ENCODE peak calls at places on chromosomes 12 and 14, in nine cellular contexts. B is ascending aorta, U is heart left ventricle, F is stomach, S is colonic mucosa, Z is cardiac muscle cell, T is AG04450, L is brain microvascular endothelial cell, H is testis. A is an unnamed sample.

GRCh38 chr14:99174920-99175319 is 97.1 kb downstream of the BCL11B start:
- DNase-seq in B (no peak), U (no peak), F (peak), S (no peak), Z (no peak), T (no peak), L (no peak), H (no peak), A (no peak)

GRCh38 chr14:26849514-26849913 is 251.7 kb upstream of the NOVA1 start:
- DNase-seq in B (no peak), U (no peak), F (no peak), S (no peak), Z (no peak), T (no peak), L (no peak), H (no peak), A (no peak)

GRCh38 chr12:54012631-54013398 is 4.0 kb downstream of the HOXC8 start:
- DNase-seq in B (no peak), U (no peak), F (no peak), S (no peak), Z (no peak), T (no peak), L (no peak), H (no peak), A (no peak)

GRCh38 chr14:35386673-35387125 is 17.9 kb downstream of the NFKBIA start:
- DNase-seq in B (no peak), U (no peak), F (no peak), S (no peak), Z (no peak), T (no peak), L (no peak), H (peak), A (no peak)

GRCh38 chr12:76569685-76570604 is 10.4 kb upstream of the OSBPL8 start:
- DNase-seq in B (no peak), U (no peak), F (no peak), S (no peak), Z (no peak), T (no peak), L (no peak), H (no peak), A (no peak)

GRCh38 chr12:121050725-121051124 is 11.7 kb upstream of the OASL start:
- DNase-seq in B (no peak), U (no peak), F (no peak), S (no peak), Z (no peak), T (no peak), L (peak), H (no peak), A (no peak)

GRCh38 chr12:113130457-113131135 is 5.0 kb downstream of the RASAL1 start:
- DNase-seq in B (no peak), U (no peak), F (no peak), S (no peak), Z (no peak), T (no peak), L (no peak), H (peak), A (peak)

GRCh38 chr14:102530828-102531478 is 21.4 kb upstream of the ANKRD9 start:
- DNase-seq in B (no peak), U (no peak), F (no peak), S (no peak), Z (no peak), T (no peak), L (no peak), H (no peak), A (no peak)

GRCh38 chr14:58605465-58605864 is 32.3 kb upstream of the DACT1 start:
- DNase-seq in B (no peak), U (no peak), F (no peak), S (no peak), Z (no peak), T (no peak), L (no peak), H (no peak), A (no peak)

GRCh38 chr12:50615534-50616296 is 110.9 kb downstream of the DIP2B start:
- DNase-seq in B (no peak), U (no peak), F (no peak), S (no peak), Z (no peak), T (no peak), L (no peak), H (no peak), A (no peak)

GRCh38 chr12:104758771-104759170 is 199.3 kb downstream of the SLC41A2 start:
- DNase-seq in B (no peak), U (no peak), F (no peak), S (no peak), Z (no peak), T (no peak), L (no peak), H (no peak), A (no peak)

GRCh38 chr12:125151284-125151683 is 86.0 kb downstream of the AACS start:
- DNase-seq in B (no peak), U (no peak), F (no peak), S (no peak), Z (no peak), T (no peak), L (no peak), H (peak), A (no peak)

GRCh38 chr14:88698651-88699050 is 94.1 kb downstream of the EML5 start:
- DNase-seq in B (no peak), U (no peak), F (no peak), S (no peak), Z (no peak), T (no peak), L (no peak), H (no peak), A (no peak)

GRCh38 chr14:32201196-32201815 is 539 bp upstream of the RNU6-7 start:
- DNase-seq in B (peak), U (peak), F (peak), S (peak), Z (peak), T (no peak), L (peak), H (peak), A (peak)

GRCh38 chr14:21672116-21672515 is 1.5 kb downstream of the OR4E1 start:
- DNase-seq in B (no peak), U (no peak), F (no peak), S (no peak), Z (peak), T (no peak), L (peak), H (no peak), A (no peak)

GRCh38 chr12:23472329-23472971 is 477.0 kb downstream of the SOX5 start:
- DNase-seq in B (no peak), U (no peak), F (no peak), S (no peak), Z (no peak), T (no peak), L (no peak), H (no peak), A (peak)

GRCh38 chr12:9223830-9224229 is 15.6 kb upstream of the PZP start:
- DNase-seq in B (no peak), U (no peak), F (no peak), S (no peak), Z (no peak), T (no peak), L (no peak), H (no peak), A (no peak)

GRCh38 chr12:81530352-81530751 is 228.8 kb downstream of the PPFIA2 start:
- DNase-seq in B (no peak), U (no peak), F (no peak), S (no peak), Z (no peak), T (no peak), L (no peak), H (no peak), A (no peak)

GRCh38 chr14:58059121-58059520 is 92.9 kb downstream of the ARMH4 start:
- DNase-seq in B (no peak), U (no peak), F (no peak), S (no peak), Z (no peak), T (no peak), L (no peak), H (no peak), A (no peak)

GRCh38 chr12:55720894-55721444 is 776 bp downstream of the RDH5 start:
- DNase-seq in B (peak), U (peak), F (peak), S (peak), Z (peak), T (peak), L (peak), H (peak), A (peak)

GRCh38 chr12:25421651-25422150 is 131.4 kb downstream of the LMNTD1 start:
- DNase-seq in B (no peak), U (no peak), F (no peak), S (no peak), Z (no peak), T (no peak), L (no peak), H (no peak), A (no peak)

GRCh38 chr12:16349132-16349463 is 1.7 kb downstream of the MGST1 start:
- DNase-seq in B (no peak), U (peak), F (peak), S (peak), Z (peak), T (peak), L (peak), H (peak), A (peak)

GRCh38 chr14:101808020-101808641 is 46.6 kb downstream of the PPP2R5C start:
- DNase-seq in B (no peak), U (no peak), F (no peak), S (no peak), Z (no peak), T (no peak), L (no peak), H (peak), A (no peak)

GRCh38 chr12:57087689-57088441 is 1.0 kb upstream of the NAB2 start:
- DNase-seq in B (peak), U (peak), F (peak), S (peak), Z (peak), T (peak), L (peak), H (peak), A (peak)

GRCh38 chr14:94136575-94137331 is 7.3 kb upstream of the IFI27L2 start:
- DNase-seq in B (peak), U (peak), F (peak), S (peak), Z (peak), T (peak), L (peak), H (peak), A (peak)

GRCh38 chr12:69405466-69405865 is 45.9 kb downstream of the YEATS4 start:
- DNase-seq in B (no peak), U (no peak), F (no peak), S (no peak), Z (peak), T (peak), L (peak), H (no peak), A (no peak)

GRCh38 chr14:38257500-38257899 is 1.6 kb upstream of the CLEC14A start:
- DNase-seq in B (no peak), U (no peak), F (no peak), S (no peak), Z (peak), T (no peak), L (no peak), H (no peak), A (no peak)

GRCh38 chr14:38255673-38256357 is at the start of gene CLEC14A:
- DNase-seq in B (no peak), U (peak), F (no peak), S (peak), Z (no peak), T (no peak), L (no peak), H (peak), A (peak)

GRCh38 chr14:38254565-38255407 is 1.1 kb downstream of the CLEC14A start:
- DNase-seq in B (no peak), U (peak), F (peak), S (no peak), Z (peak), T (no peak), L (no peak), H (no peak), A (no peak)

GRCh38 chr14:38256358-38256840 is 506 bp upstream of the CLEC14A start:
- DNase-seq in B (no peak), U (peak), F (no peak), S (no peak), Z (peak), T (no peak), L (peak), H (no peak), A (no peak)

GRCh38 chr14:38255408-38255672 is 553 bp downstream of the CLEC14A start:
- DNase-seq in B (no peak), U (no peak), F (no peak), S (peak), Z (peak), T (no peak), L (no peak), H (peak), A (peak)
- TF ChIP-seq CTCF in B (no peak), U (no peak), F (no peak), S (no peak), Z (no peak), T (no peak), L (no peak), H (no peak), A (no peak)

GRCh38 chr14:38045461-38045860 is 162.2 kb upstream of the SSTR1 start:
- DNase-seq in B (no peak), U (no peak), F (no peak), S (no peak), Z (no peak), T (no peak), L (no peak), H (no peak), A (no peak)

GRCh38 chr14:38044710-38045109 is 163.0 kb upstream of the SSTR1 start:
- DNase-seq in B (no peak), U (no peak), F (no peak), S (no peak), Z (no peak), T (no peak), L (no peak), H (no peak), A (no peak)

GRCh38 chr14:38042356-38042755 is 165.3 kb upstream of the SSTR1 start:
- DNase-seq in B (no peak), U (no peak), F (no peak), S (no peak), Z (peak), T (no peak), L (peak), H (no peak), A (no peak)

GRCh38 chr14:38047518-38047917 is 160.2 kb upstream of the SSTR1 start:
- DNase-seq in B (no peak), U (no peak), F (peak), S (no peak), Z (no peak), T (no peak), L (no peak), H (no peak), A (no peak)
- H3K27ac ChIP-seq in B (no peak), U (no peak), F (no peak), S (no peak), Z (no peak), T (no peak), L (no peak), H (no peak), A (no peak)

GRCh38 chr12:38053655-38054464 is 262.7 kb upstream of the ALG10B start:
- DNase-seq in B (no peak), U (no peak), F (peak), S (peak), Z (no peak), T (no peak), L (no peak), H (peak), A (peak)
- TF ChIP-seq CTCF in B (no peak), U (no peak), F (peak), S (peak), Z (no peak), T (no peak), L (no peak), H (no peak), A (peak)

DNA sequence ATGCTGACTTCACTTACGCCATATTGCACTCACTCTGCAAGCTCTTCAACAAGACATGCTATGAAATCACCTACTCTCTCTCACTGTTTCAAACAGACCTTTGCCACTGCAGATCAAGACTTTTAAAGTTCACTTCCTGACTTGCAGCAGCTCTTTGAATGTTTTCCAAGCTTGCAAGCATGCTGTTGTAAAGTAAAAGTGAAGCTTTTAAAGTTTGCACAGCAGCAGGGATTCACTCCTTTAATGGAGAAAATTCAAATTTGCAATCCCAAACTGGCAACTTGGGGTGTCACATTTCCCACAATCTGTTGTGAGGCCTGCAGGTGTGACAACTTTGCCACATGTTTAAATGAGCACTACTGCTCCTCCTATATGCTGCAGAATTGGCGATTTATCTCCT is 270.9 kb downstream of the ALX1 start:
- DNase-seq in B (no peak), U (no peak), F (no peak), S (no peak), Z (no peak), T (no peak), L (no peak), H (no peak), A (no peak)
- H3K27ac ChIP-seq in B (no peak), U (no peak), F (no peak), S (no peak), Z (no peak), T (no peak), L (no peak), H (no peak), A (no peak)

GRCh38 chr12:7588703-7589329 is 76.9 kb downstream of the APOBEC1 start:
- DNase-seq in B (no peak), U (peak), F (peak), S (peak), Z (peak), T (no peak), L (peak), H (peak), A (no peak)
- TF ChIP-seq CTCF in B (peak), U (peak), F (peak), S (peak), Z (peak), T (peak), L (peak), H (peak), A (peak)

DNA sequence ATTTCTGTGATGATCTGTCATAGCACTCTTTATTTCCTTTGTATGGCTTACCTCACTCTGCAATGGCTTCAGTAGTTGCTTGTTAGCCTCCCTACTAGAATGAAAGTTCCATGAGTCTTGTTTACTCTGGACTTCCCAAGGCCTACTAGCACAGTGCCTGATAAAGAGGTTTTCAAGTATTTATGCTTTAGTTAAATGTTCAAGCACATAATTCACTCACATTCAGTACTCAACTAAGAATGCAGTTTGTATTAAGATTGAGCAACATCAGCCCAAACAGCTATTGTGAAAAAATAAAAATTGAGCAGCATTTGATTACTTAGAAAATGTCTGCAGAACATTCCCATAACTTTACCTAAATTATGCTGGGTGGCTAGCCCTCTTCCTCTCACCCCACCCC is 158.9 kb upstream of the AMIGO2 start:
- DNase-seq in B (no peak), U (no peak), F (no peak), S (no peak), Z (peak), T (no peak), L (no peak), H (no peak), A (no peak)
- H3K27ac ChIP-seq in B (peak), U (no peak), F (no peak), S (no peak), Z (no peak), T (no peak), L (no peak), H (no peak), A (peak)

A was measured in lower lobe of right lung.